ENCODE peak calls at places on chromosome 22, in ten cellular contexts. P is IMR-90, N is right lobe of liver, R is uterus, X is BE2C, C is astrocyte, G is cardiac muscle cell, B is adrenal gland, A is choroid plexus epithelial cell, I is fibroblast of mammary gland. S is an unnamed sample.

GRCh38 chr22:19180740-19181410 is 2.3 kb upstream of the SLC25A1 start:
- DNase-seq in N (no peak), C (no peak), I (no peak), B (no peak), P (no peak), R (no peak), G (no peak), A (no peak), X (no peak), S (no peak)

GRCh38 chr22:38422615-38423511 is 32.1 kb downstream of the KCNJ4 start:
- DNase-seq in N (peak; percentile 70), X (no peak), C (no peak), P (no peak), I (no peak), R (no peak), B (no peak), A (no peak), G (no peak), S (no peak)

GRCh38 chr22:18057568-18058209 is 20.1 kb upstream of the PEX26 start:
- DNase-seq in B (peak; percentile 95), A (peak; percentile 98), C (peak; percentile 100), P (peak; percentile 100), R (peak; percentile 85), G (no peak), X (no peak), N (peak; percentile 70), I (peak; percentile 100), S (peak; percentile 97)

GRCh38 chr22:43753718-43754117 is 58.4 kb downstream of the EFCAB6 start:
- DNase-seq in B (no peak), P (no peak), G (no peak), N (no peak), X (no peak), A (no peak), I (no peak), C (no peak), R (no peak), S (no peak)

GRCh38 chr22:20549232-20549841 is 41.9 kb downstream of the MED15 start:
- DNase-seq in X (no peak), N (no peak), I (peak; percentile 51), P (no peak), R (peak; percentile 33), G (no peak), A (peak; percentile 62), C (peak; percentile 49), B (no peak), S (no peak)

GRCh38 chr22:19666663-19667593 is 47.4 kb upstream of the SEPTIN5 start:
- DNase-seq in N (no peak), I (peak; percentile 15), A (peak; percentile 77), R (no peak), X (no peak), C (peak; percentile 89), P (peak; percentile 77), B (no peak), G (no peak), S (peak; percentile 5)

GRCh38 chr22:21660904-21661303 is 4.9 kb upstream of the PPIL2 start:
- DNase-seq in P (no peak), X (no peak), N (no peak), I (no peak), B (no peak), C (no peak), R (no peak), A (no peak), G (no peak), S (no peak)

GRCh38 chr22:28560005-28560742 is 119.5 kb downstream of the TTC28 start:
- DNase-seq in A (peak; percentile 46), C (peak; percentile 69), B (no peak), I (peak; percentile 75), P (peak; percentile 82), G (no peak), R (no peak), X (no peak), N (no peak), S (peak; percentile 34)

GRCh38 chr22:19401483-19401882 is 30.1 kb downstream of the HIRA start:
- DNase-seq in X (no peak), B (no peak), N (no peak), A (no peak), C (no peak), P (no peak), R (no peak), G (no peak), I (no peak), S (no peak)

GRCh38 chr22:28873183-28873964 is 10.0 kb upstream of the ZNRF3 start:
- DNase-seq in N (no peak), X (peak; percentile 25), I (no peak), G (no peak), B (no peak), R (no peak), P (peak; percentile 22), A (no peak), C (no peak), S (no peak)

GRCh38 chr22:32204856-32205722 is at the start of gene RFPL2:
- DNase-seq in A (peak; percentile 11), G (peak; percentile 90), N (peak; percentile 42), C (peak; percentile 9), P (peak; percentile 1), X (peak; percentile 78), I (no peak), B (no peak), R (no peak), S (peak; percentile 53)

GRCh38 chr22:32207971-32208480 is 3.2 kb upstream of the RFPL2 start:
- DNase-seq in A (no peak), R (no peak), C (no peak), B (no peak), X (no peak), I (no peak), G (no peak), N (no peak), P (no peak), S (no peak)

GRCh38 chr22:32204211-32204855 is 540 bp downstream of the RFPL2 start:
- DNase-seq in N (no peak), R (no peak), C (no peak), X (no peak), P (no peak), A (no peak), B (no peak), G (peak; percentile 43), I (no peak), S (no peak)

GRCh38 chr22:32206774-32207758 is 2.2 kb upstream of the RFPL2 start:
- DNase-seq in P (no peak), R (no peak), X (no peak), I (peak; percentile 14), A (peak; percentile 40), C (no peak), B (no peak), G (peak; percentile 25), N (peak; percentile 53), S (no peak)

DNA sequence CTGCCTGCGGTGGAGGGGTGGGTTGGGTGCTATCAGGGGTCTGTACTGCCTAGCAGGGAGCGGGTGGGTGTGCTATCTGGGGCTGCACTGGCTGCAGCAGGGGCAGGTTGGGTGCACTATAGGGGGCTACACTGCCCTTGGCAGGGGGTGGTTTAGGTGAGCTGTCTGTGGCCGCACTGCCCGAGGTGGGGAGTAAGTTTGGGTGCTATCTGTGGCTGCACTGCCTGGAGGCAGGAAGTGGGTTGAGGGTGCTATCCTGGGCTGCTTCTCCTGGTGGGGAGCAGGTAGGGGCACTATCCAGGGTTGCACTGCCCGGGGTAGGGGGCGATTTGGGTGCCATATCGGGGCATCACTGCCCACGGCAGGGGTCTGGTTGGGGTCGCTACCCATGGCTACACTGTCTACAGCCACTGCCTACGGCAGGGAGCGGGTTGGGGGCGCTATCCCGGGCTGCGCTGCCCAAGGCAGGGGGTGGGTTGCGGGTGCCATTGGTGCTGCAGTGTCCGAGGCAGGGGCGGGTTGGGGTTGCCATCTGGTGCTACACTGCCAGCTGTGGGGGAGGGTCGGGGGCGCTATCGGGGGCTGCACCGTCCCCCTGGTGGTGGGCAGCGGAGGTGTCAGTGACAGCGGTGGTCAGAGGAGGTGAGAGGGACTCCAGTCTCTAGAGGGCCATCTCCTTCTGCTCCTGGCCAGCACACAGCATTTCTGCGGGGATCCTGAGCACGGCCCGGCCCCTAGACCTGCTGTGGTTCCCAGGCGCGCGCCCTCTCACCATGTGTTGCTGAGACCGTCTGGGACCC is 1.3 kb upstream of the RFPL2 start:
- DNase-seq in C (no peak), I (no peak), R (no peak), B (no peak), P (no peak), X (no peak), A (no peak), G (no peak), N (no peak), S (no peak)
- TF ChIP-seq CTCF in C (no peak), I (no peak), R (no peak), B (no peak), P (no peak), X (no peak), A (no peak), G (no peak), N (no peak), S (no peak)

DNA sequence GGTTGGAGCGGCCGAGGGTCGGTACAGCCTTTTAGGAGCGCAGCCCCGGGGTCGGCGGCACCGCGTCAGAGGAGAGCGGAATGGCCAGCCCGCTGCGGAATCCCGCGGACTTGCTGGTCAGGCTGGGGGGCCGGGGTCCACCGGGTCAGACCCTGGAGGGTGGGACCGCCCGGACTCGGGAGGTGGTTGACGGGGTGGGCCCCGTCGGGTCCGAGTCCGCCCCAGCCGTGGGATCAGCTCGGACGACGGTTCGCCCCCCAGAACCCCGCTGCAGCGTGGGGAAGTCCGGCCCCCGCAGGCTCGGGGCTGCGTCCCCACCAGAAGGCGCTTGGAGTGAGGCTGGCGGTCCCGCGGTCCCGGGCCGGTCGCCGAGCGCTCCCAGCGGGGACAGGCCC is 301 bp upstream of the ADM2 start:
- DNase-seq in I (no peak), G (no peak), R (no peak), N (no peak), X (no peak), P (no peak), A (no peak), C (no peak), B (no peak), S (no peak)
- H3K4me3 ChIP-seq in I (no peak overlapping the region), G (peak overlapping the region; percentile 19), R (peak overlapping the region; percentile 20), N (peak overlapping the region; percentile 53), X (peak overlapping the region; percentile 60), P (peak overlapping the region; percentile 57), A (peak overlapping the region; percentile 65), C (no peak overlapping the region), B (no peak overlapping the region), S (peak overlapping the region; percentile 61)

DNA sequence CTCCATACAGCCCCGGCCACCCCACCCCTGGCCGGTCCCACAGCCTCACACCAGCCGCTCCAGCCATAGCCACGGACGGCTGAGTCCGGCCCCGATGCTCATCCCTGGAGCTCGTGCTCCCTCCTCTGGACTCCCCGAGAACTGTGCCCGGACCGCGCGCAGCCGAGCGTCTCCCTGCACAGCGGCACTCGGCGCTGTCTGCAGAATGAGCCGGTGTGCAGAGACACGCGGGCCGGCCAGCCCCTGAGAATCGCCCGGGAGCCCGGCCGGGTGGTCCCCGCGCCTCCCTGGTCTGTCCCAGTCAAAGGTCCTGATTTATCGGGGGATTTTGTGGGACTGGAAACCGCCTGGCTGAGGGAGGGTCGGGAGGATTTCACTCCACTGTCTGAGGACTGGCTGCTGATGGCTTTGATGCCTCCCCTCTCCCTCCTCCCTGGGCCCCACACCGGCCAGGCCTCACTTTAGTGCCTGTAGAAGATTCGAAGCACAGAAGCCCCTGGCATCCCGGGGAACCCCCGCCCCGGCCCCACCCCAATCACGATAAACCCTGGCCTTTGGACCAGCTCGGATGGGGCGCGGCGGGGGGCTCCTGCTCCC is 102.7 kb downstream of the BRD1 start:
- DNase-seq in R (peak; percentile 25), X (peak; percentile 74), N (peak; percentile 64), A (peak; percentile 62), G (peak; percentile 83), P (peak; percentile 20), I (peak; percentile 11), C (peak; percentile 3), B (peak; percentile 57), S (peak; percentile 56)
- TF ChIP-seq CTCF in R (peak; percentile 47), X (peak; percentile 66), N (peak; percentile 52), A (peak; percentile 72), G (peak; percentile 55), P (peak; percentile 49), I (no peak), C (no peak), B (peak; percentile 20), S (peak; percentile 36)

GRCh38 chr22:46106279-46107022 is 43.9 kb upstream of the PPARA start:
- DNase-seq in X (peak; percentile 48), P (no peak), R (no peak), I (no peak), A (no peak), N (no peak), G (no peak), B (peak; percentile 55), C (no peak), S (peak; percentile 11)
- H3K4me3 ChIP-seq in X (no peak overlapping the region), P (no peak overlapping the region), R (no peak overlapping the region), I (no peak overlapping the region), A (no peak overlapping the region), N (peak overlapping the region; percentile 16), G (no peak overlapping the region), B (no peak overlapping the region), C (no peak overlapping the region), S (no peak overlapping the region)

S was measured in foreskin fibroblast.